ENCODE peak calls at places on chromosomes 16 and 17, in eight cellular contexts. One of them, this sample, is unnamed.

GRCh38 chr17:78517421-78517820 is 59.8 kb downstream of the DNAH17 start:
- DNase-seq in cardiac fibroblast: no peak
- DNase-seq in fibroblast of the aortic adventitia: peak; percentile 57
- DNase-seq in activated gamma-delta T cell treated with Interleukin-2 at 50 U/mL for 16 hours: no peak
- DNase-seq in stimulated activated naive CD8-positive, alpha-beta T cell treated with anti-CD3 and anti-CD28 coated beads, Interleukin-15, Interleukin-2, amounts not matched to agents 100 U/mL and 50 U/mL, for 24 hours: no peak
- DNase-seq in left lung: no peak
- DNase-seq in GM13977: no peak
- DNase-seq in A549: no peak
- DNase-seq in this sample: no peak

GRCh38 chr17:4733073-4733531 is 1.9 kb downstream of the MED11 start:
- DNase-seq in cardiac fibroblast: no peak
- DNase-seq in fibroblast of the aortic adventitia: no peak
- DNase-seq in activated gamma-delta T cell treated with Interleukin-2 at 50 U/mL for 16 hours: no peak
- DNase-seq in stimulated activated naive CD8-positive, alpha-beta T cell treated with anti-CD3 and anti-CD28 coated beads, Interleukin-15, Interleukin-2, amounts not matched to agents 100 U/mL and 50 U/mL, for 24 hours: no peak
- DNase-seq in left lung: no peak
- DNase-seq in GM13977: peak; percentile 72
- DNase-seq in A549: no peak
- DNase-seq in this sample: no peak

GRCh38 chr16:89701425-89702406 is at the start of gene SPATA2L:
- DNase-seq in cardiac fibroblast: peak; percentile 69
- DNase-seq in fibroblast of the aortic adventitia: peak; percentile 59
- DNase-seq in activated gamma-delta T cell treated with Interleukin-2 at 50 U/mL for 16 hours: peak; percentile 98
- DNase-seq in stimulated activated naive CD8-positive, alpha-beta T cell treated with anti-CD3 and anti-CD28 coated beads, Interleukin-15, Interleukin-2, amounts not matched to agents 100 U/mL and 50 U/mL, for 24 hours: peak; percentile 98
- DNase-seq in left lung: peak; percentile 97
- DNase-seq in GM13977: peak; percentile 99
- DNase-seq in A549: peak; percentile 92
- DNase-seq in this sample: peak; percentile 93

GRCh38 chr17:81500026-81500425 is 12.6 kb downstream of the ACTG1 start:
- DNase-seq in cardiac fibroblast: peak; percentile 75
- DNase-seq in fibroblast of the aortic adventitia: no peak
- DNase-seq in activated gamma-delta T cell treated with Interleukin-2 at 50 U/mL for 16 hours: no peak
- DNase-seq in stimulated activated naive CD8-positive, alpha-beta T cell treated with anti-CD3 and anti-CD28 coated beads, Interleukin-15, Interleukin-2, amounts not matched to agents 100 U/mL and 50 U/mL, for 24 hours: no peak
- DNase-seq in left lung: peak; percentile 37
- DNase-seq in GM13977: no peak
- DNase-seq in A549: no peak
- DNase-seq in this sample: no peak

GRCh38 chr17:80720624-80721577 is 176.3 kb downstream of the RPTOR start:
- DNase-seq in cardiac fibroblast: peak; percentile 83
- DNase-seq in fibroblast of the aortic adventitia: peak; percentile 18
- DNase-seq in activated gamma-delta T cell treated with Interleukin-2 at 50 U/mL for 16 hours: peak; percentile 54
- DNase-seq in stimulated activated naive CD8-positive, alpha-beta T cell treated with anti-CD3 and anti-CD28 coated beads, Interleukin-15, Interleukin-2, amounts not matched to agents 100 U/mL and 50 U/mL, for 24 hours: peak; percentile 60
- DNase-seq in left lung: peak; percentile 69
- DNase-seq in GM13977: no peak
- DNase-seq in A549: peak; percentile 74
- DNase-seq in this sample: peak; percentile 61

GRCh38 chr16:22225060-22225459 is 19.0 kb downstream of the EEF2K start:
- DNase-seq in cardiac fibroblast: no peak
- DNase-seq in fibroblast of the aortic adventitia: no peak
- DNase-seq in activated gamma-delta T cell treated with Interleukin-2 at 50 U/mL for 16 hours: no peak
- DNase-seq in stimulated activated naive CD8-positive, alpha-beta T cell treated with anti-CD3 and anti-CD28 coated beads, Interleukin-15, Interleukin-2, amounts not matched to agents 100 U/mL and 50 U/mL, for 24 hours: no peak
- DNase-seq in left lung: no peak
- DNase-seq in GM13977: no peak
- DNase-seq in A549: no peak
- DNase-seq in this sample: no peak

GRCh38 chr17:78412403-78412802 is 34.0 kb downstream of the PGS1 start:
- DNase-seq in cardiac fibroblast: peak; percentile 29
- DNase-seq in fibroblast of the aortic adventitia: no peak
- DNase-seq in activated gamma-delta T cell treated with Interleukin-2 at 50 U/mL for 16 hours: peak; percentile 10
- DNase-seq in stimulated activated naive CD8-positive, alpha-beta T cell treated with anti-CD3 and anti-CD28 coated beads, Interleukin-15, Interleukin-2, amounts not matched to agents 100 U/mL and 50 U/mL, for 24 hours: peak; percentile 41
- DNase-seq in left lung: no peak
- DNase-seq in GM13977: peak; percentile 41
- DNase-seq in A549: peak; percentile 58
- DNase-seq in this sample: no peak

GRCh38 chr16:55559933-55560516 is 6.5 kb upstream of the CAPNS2 start:
- DNase-seq in cardiac fibroblast: no peak
- DNase-seq in fibroblast of the aortic adventitia: no peak
- DNase-seq in activated gamma-delta T cell treated with Interleukin-2 at 50 U/mL for 16 hours: no peak
- DNase-seq in stimulated activated naive CD8-positive, alpha-beta T cell treated with anti-CD3 and anti-CD28 coated beads, Interleukin-15, Interleukin-2, amounts not matched to agents 100 U/mL and 50 U/mL, for 24 hours: no peak
- DNase-seq in left lung: no peak
- DNase-seq in GM13977: no peak
- DNase-seq in A549: no peak
- DNase-seq in this sample: no peak

GRCh38 chr17:58755577-58756245 is at the start of gene PPM1E:
- DNase-seq in cardiac fibroblast: peak; percentile 35
- DNase-seq in fibroblast of the aortic adventitia: peak; percentile 12
- DNase-seq in activated gamma-delta T cell treated with Interleukin-2 at 50 U/mL for 16 hours: peak; percentile 25
- DNase-seq in stimulated activated naive CD8-positive, alpha-beta T cell treated with anti-CD3 and anti-CD28 coated beads, Interleukin-15, Interleukin-2, amounts not matched to agents 100 U/mL and 50 U/mL, for 24 hours: peak; percentile 59
- DNase-seq in left lung: peak; percentile 82
- DNase-seq in GM13977: peak; percentile 86
- DNase-seq in A549: peak; percentile 79
- DNase-seq in this sample: peak; percentile 60

GRCh38 chr16:70694088-70694487 is 8.2 kb upstream of the MTSS2 start:
- DNase-seq in cardiac fibroblast: peak; percentile 83
- DNase-seq in fibroblast of the aortic adventitia: peak; percentile 72
- DNase-seq in activated gamma-delta T cell treated with Interleukin-2 at 50 U/mL for 16 hours: no peak
- DNase-seq in stimulated activated naive CD8-positive, alpha-beta T cell treated with anti-CD3 and anti-CD28 coated beads, Interleukin-15, Interleukin-2, amounts not matched to agents 100 U/mL and 50 U/mL, for 24 hours: no peak
- DNase-seq in left lung: no peak
- DNase-seq in GM13977: no peak
- DNase-seq in A549: peak; percentile 95
- DNase-seq in this sample: peak; percentile 97

GRCh38 chr16:79037429-79038373 is 562.8 kb downstream of the MAF start:
- DNase-seq in cardiac fibroblast: no peak
- DNase-seq in fibroblast of the aortic adventitia: no peak
- DNase-seq in activated gamma-delta T cell treated with Interleukin-2 at 50 U/mL for 16 hours: no peak
- DNase-seq in stimulated activated naive CD8-positive, alpha-beta T cell treated with anti-CD3 and anti-CD28 coated beads, Interleukin-15, Interleukin-2, amounts not matched to agents 100 U/mL and 50 U/mL, for 24 hours: no peak
- DNase-seq in left lung: no peak
- DNase-seq in GM13977: no peak
- DNase-seq in A549: no peak
- DNase-seq in this sample: no peak